ENCODE peak calls at places on chromosomes 6 and 20, in five cellular contexts. Z is esophagus squamous epithelium, F is colonic mucosa, D is Peyer's patch, X is WTC11. E is an unnamed sample.

GRCh38 chr6:3410385-3411360 is 46.2 kb downstream of the SLC22A23 start:
- DNase-seq in F (peak), Z (no peak), D (peak), X (peak), E (no peak)

GRCh38 chr6:43969158-43969981 is 157.9 kb downstream of the MRPL14 start:
- DNase-seq in X (no peak), D (peak), F (no peak), Z (no peak), E (no peak)

GRCh38 chr6:3340358-3340798 is 81.6 kb downstream of the PSMG4 start:
- DNase-seq in X (no peak), F (no peak), D (no peak), Z (no peak), E (no peak)

GRCh38 chr6:45704056-45704790 is 311.4 kb downstream of the CLIC5 start:
- DNase-seq in F (no peak), Z (no peak), D (no peak), X (no peak), E (no peak)

GRCh38 chr6:18022398-18023231 is 35.2 kb upstream of the KIF13A start:
- DNase-seq in Z (no peak), F (no peak), D (no peak), X (peak), E (no peak)

GRCh38 chr20:7458459-7458858 is 481.8 kb downstream of the HAO1 start:
- DNase-seq in F (no peak), D (no peak), X (no peak), Z (no peak), E (no peak)

GRCh38 chr6:28269492-28269891 is 2.5 kb downstream of the ZSCAN26 start:
- DNase-seq in X (no peak), Z (no peak), D (no peak), F (no peak), E (no peak)

GRCh38 chr20:41510224-41510623 is 108.0 kb downstream of the CHD6 start:
- DNase-seq in F (no peak), X (no peak), Z (no peak), D (no peak), E (no peak)

GRCh38 chr6:149114167-149114566 is 203.3 kb upstream of the TAB2 start:
- DNase-seq in F (no peak), X (no peak), D (no peak), Z (no peak), E (no peak)

GRCh38 chr6:25006565-25007001 is 70.8 kb upstream of the RIPOR2 start:
- DNase-seq in F (peak), X (no peak), Z (peak), D (no peak), E (peak)

GRCh38 chr6:80932364-80932763 is 820.1 kb downstream of the TENT5A start:
- DNase-seq in D (no peak), X (no peak), Z (no peak), F (no peak), E (no peak)

GRCh38 chr6:109595998-109596397 is 95.0 kb downstream of the AK9 start:
- DNase-seq in F (no peak), D (no peak), Z (no peak), X (peak), E (no peak)

GRCh38 chr6:166307981-166308768 is at the start of gene PRR18:
- DNase-seq in D (no peak), X (peak), F (no peak), Z (no peak), E (no peak)

GRCh38 chr6:4338884-4339283 is 203.5 kb upstream of the ECI2 start:
- DNase-seq in X (no peak), F (no peak), D (no peak), Z (no peak), E (no peak)

GRCh38 chr20:34557936-34558319 is 590 bp upstream of the MAP1LC3A start:
- DNase-seq in F (no peak), X (no peak), Z (no peak), D (no peak), E (no peak)

GRCh38 chr6:75349262-75349984 is 64.8 kb upstream of the TMEM30A start:
- DNase-seq in F (no peak), X (peak), Z (no peak), D (no peak), E (no peak)

GRCh38 chr6:3414704-3415453 is 42.0 kb downstream of the SLC22A23 start:
- DNase-seq in Z (no peak), X (peak), F (no peak), D (no peak), E (no peak)

GRCh38 chr6:18412073-18412472 is 24.9 kb downstream of the RNF144B start:
- DNase-seq in Z (no peak), F (no peak), D (no peak), X (no peak), E (no peak)

GRCh38 chr6:17505062-17505476 is 95.0 kb upstream of the FAM8A1 start:
- DNase-seq in D (no peak), F (no peak), X (no peak), Z (no peak), E (no peak)

GRCh38 chr6:147287869-147288271 is 83.7 kb downstream of the STXBP5 start:
- DNase-seq in Z (no peak), F (no peak), D (no peak), X (no peak), E (no peak)

GRCh38 chr6:134550604-134551003 is 232.7 kb upstream of the SGK1 start:
- DNase-seq in X (no peak), D (no peak), Z (no peak), F (no peak), E (no peak)

GRCh38 chr6:31578461-31579118 is 3.2 kb downstream of the TNF start:
- DNase-seq in Z (no peak), F (no peak), D (no peak), X (peak), E (no peak)

DNA sequence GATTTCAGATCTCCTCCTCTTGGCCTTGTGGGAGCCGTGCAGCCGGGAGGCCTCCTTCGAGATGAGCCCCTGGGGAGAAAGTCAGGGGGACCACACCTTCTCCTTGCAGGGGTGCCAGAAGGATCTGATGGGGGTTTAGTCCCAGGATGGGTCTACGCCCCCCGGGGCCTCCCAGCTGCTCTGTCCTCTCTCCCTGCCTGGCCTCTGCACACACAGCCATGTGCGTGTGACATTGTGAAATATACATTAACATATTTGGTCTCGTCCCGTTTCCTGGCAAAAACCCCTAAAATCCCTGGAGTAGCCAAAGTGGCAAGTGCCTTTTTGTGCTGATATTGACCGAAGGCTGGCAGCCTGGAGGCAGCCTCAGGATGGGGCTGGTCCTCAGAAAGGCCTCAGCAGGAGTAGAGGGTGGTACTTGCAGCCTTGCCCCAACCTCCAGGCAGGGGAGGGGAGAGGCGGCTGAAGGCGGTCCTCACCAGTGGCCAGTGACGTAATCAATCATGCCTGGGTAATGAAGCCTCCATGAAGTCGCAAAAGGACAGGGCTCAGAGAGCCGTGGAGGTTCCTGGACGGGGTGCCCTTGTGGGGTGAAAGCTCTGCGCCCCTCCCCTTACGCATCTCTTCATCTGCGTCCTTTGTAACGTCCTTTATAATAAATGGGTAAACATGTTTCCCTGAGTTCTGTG is 5.1 kb upstream of the HELZ2 start:
- DNase-seq in D (no peak), F (no peak), X (no peak), Z (no peak), E (no peak)
- TF ChIP-seq CTCF in D (no peak), F (no peak), X (no peak), Z (no peak), E (no peak)

DNA sequence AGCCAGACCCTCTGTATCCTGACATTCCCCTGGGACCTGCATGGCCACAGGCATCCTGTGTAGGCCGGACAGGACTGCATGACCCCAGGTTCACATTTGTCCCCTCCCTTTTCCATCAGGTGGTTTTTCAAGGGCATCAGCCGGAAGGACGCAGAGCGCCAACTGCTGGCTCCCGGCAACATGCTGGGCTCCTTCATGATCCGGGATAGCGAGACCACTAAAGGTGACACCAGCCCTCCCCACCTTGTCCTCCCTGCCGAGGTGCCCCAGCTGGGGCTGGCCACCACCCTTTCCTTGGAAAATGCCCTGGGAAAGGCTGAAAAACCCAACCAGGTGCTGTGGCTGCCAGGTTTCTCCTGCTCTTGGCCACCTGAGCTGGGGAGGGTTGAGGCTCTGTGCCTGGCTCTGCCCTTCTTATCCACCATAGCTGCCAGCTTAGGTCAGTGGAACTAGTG is 27.6 kb downstream of the HCK start:
- DNase-seq in D (no peak), F (no peak), Z (no peak), X (no peak), E (no peak)
- TF ChIP-seq CTCF in D (no peak), F (no peak), Z (no peak), X (no peak), E (no peak)

DNA sequence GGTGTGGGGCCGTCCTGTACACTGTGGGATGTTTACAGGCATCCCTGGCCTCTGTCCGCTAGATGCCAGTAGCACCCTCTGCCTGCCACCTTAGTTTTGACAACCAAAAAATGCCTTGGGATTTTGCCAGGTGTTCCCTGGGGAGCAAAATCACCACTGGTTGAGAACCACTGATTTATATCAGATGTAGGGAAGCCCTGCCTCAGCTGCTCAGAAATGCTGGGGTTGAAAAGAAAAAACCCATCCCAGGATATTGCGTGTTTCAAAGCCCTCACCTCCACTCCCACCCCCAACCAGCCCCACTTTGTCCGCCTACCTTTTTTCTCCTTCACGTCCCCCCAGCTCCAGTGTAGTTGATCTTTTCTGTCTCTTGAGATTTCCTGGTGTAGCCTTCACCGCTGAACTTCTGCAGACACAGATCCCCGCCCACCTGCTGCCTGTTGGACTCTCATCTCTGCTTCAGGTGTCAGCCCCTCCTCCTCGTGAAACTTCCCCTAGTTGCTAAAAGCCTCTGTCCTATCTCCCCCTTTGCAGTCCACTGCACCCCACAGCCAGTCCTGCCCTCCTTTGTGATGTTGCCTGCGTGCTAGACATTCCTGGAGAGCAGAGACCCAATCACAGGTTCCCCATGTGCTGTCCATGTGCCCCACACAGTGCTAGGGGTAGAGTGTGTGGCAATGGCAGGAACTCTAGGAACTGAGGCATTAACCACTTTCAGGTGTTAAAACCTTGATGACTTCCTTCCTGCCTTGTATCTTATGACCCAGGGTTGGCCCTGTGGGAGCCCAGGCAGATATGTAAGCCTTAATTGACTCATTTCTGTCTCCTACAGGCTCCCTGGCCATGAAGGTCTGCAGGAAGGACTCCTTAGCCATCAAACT is 98.9 kb downstream of the TBC1D7 start:
- DNase-seq in Z (no peak), X (peak), D (no peak), F (no peak), E (no peak)
- TF ChIP-seq CTCF in Z (no peak), X (no peak), D (no peak), F (no peak), E (no peak)

DNA sequence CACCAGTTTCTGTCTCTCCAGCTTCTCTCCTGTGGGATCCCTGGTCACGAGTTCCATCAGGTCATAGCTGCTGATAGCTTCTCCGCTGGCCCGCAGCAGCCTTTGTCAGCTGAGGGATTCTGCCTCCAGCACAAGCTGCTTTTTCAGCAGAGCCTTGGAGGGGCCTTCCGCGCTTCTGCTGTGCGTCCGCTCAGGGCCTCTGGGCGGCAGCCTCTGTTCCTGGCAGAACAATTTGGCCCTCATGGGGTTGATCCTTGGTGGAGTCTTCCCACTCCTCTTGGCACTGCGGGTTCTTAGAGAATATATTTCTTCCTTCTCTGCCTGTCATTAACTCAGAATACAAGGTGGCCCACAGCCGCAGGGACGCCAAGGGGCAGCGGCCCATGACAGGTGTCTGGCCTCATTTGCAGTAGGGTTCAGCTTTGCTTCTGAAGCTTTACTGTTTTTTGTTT is 158.8 kb downstream of the DTNBP1 start:
- DNase-seq in X (no peak), F (no peak), D (no peak), Z (no peak), E (no peak)
- TF ChIP-seq CTCF in X (no peak), F (no peak), D (no peak), Z (no peak), E (no peak)

GRCh38 chr6:41735427-41736206 is at the start of gene TFEB:
- DNase-seq in Z (peak), X (peak), D (peak), F (peak), E (peak)

GRCh38 chr6:41734666-41735426 is 562 bp downstream of the TFEB start:
- DNase-seq in X (peak), Z (peak), D (peak), F (peak), E (peak)

GRCh38 chr6:41733349-41733706 is 2.1 kb downstream of the TFEB start:
- DNase-seq in X (no peak), D (no peak), F (no peak), Z (no peak), E (no peak)

GRCh38 chr6:41732601-41733348 is 2.6 kb downstream of the TFEB start:
- DNase-seq in F (no peak), D (no peak), X (no peak), Z (no peak), E (no peak)

DNA sequence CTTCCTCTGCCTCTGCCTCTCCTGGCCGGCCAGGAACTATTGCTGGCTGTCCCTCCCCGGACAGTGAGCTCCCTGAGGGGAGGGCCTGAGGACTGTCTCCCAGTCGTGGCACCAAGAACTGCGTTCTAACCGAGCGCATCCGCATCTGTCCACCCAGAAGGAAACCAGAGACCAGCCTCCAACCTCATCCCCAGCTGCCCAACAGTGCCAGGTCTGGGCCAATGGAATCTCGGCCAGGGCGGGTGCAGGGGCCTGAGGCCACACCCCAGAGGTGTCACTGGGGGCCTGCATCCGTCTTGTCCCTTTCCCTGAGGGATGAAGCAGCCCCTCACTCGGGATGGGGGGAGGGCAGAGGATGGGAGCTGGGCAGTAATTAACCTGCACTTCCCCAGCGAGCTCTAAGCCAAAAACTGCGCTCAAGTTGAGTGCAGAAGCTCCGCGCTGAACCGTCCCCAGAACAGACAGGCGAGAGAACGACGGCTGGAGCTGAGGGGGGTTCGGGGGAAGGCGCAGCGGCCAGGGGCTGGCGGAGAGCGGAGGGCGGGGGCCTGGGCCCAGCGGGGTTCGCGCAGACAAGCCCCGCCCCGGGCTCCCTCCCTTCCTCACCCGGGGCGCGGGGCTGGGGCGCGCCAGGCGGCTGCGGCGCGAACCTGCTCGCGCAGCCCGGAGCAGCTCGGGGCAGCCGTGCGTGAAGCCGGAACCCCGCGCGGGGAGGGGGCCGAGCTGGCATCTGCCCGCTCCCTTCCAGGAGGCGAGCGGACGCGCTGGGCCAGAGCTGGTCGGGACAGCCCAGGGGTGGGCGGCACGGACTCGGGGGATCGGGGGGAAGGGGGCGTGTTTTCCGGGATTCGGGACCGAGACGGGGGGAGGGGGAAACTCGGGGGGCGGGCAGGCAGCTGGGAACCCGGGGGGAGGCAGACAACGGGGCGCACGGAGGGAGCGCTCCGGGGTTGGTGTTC is 1.4 kb downstream of the TFEB start:
- DNase-seq in X (peak), F (peak), Z (no peak), D (peak), E (peak)
- TF ChIP-seq CTCF in X (no peak), F (no peak), Z (no peak), D (no peak), E (no peak)

GRCh38 chr6:143962644-143962929 is 45.5 kb downstream of the PLAGL1 start:
- DNase-seq in Z (no peak), D (no peak), X (no peak), F (no peak), E (no peak)
- TF ChIP-seq CTCF in Z (no peak), D (no peak), X (no peak), F (no peak), E (no peak)

GRCh38 chr20:36217226-36217625 is 19.1 kb upstream of the AAR2 start:
- DNase-seq in X (peak), D (no peak), Z (no peak), F (no peak), E (no peak)
- TF ChIP-seq CTCF in X (peak), D (no peak), Z (no peak), F (no peak), E (no peak)

GRCh38 chr6:72643214-72643613 is 21.4 kb downstream of the KCNQ5 start:
- DNase-seq in Z (no peak), D (no peak), X (no peak), F (no peak), E (no peak)

GRCh38 chr6:72640622-72640930 is 18.7 kb downstream of the KCNQ5 start:
- DNase-seq in Z (no peak), D (no peak), F (no peak), X (no peak), E (no peak)

GRCh38 chr6:72636786-72637185 is 14.9 kb downstream of the KCNQ5 start:
- DNase-seq in D (no peak), X (no peak), F (no peak), Z (no peak), E (no peak)

GRCh38 chr6:72642435-72642834 is 20.6 kb downstream of the KCNQ5 start:
- DNase-seq in Z (no peak), F (no peak), D (no peak), X (no peak), E (no peak)

DNA sequence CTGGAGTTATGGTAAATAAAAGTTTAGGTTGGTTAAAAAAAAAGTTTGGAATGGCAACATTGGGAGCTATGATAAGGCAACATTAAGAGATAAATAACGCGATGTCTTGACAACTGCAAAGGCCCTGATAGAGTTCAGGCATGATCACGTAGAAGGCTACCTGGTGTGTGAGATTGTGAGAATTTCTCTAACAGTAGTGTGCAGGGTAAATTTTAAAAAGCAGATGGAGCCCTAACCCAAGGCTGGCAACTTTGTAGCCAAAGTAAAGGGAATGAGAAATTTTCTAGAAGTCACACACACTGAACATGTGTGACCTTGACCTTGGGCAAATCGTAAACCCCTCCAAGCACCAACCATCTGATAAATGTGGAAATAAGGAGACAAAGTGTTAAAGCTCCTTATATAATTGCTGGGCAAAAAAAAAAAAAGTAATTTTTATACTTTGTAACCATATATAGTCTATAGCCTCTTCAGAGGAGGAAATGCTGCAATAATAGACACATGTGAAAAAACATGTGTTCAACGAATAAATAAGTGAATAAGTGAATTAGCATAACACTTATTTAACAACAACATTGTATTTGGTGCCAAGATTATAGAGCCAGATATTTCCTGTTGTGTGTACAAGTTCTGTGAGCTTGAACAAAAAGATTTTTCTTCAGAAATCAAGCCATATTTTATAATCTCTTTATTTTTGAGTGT is 18.2 kb downstream of the KCNQ5 start:
- DNase-seq in F (no peak), D (no peak), Z (no peak), X (no peak), E (no peak)
- TF ChIP-seq CTCF in F (no peak), D (no peak), Z (no peak), X (no peak), E (no peak)

GRCh38 chr6:168711049-168711640 is 270.2 kb downstream of the SMOC2 start:
- DNase-seq in F (no peak), X (no peak), Z (no peak), D (no peak), E (no peak)
- TF ChIP-seq CTCF in F (peak), X (peak), Z (no peak), D (peak), E (peak)